ENCODE peak calls at places on chromosomes 16 and 17, in four cellular contexts. G, H, C and Y are unnamed samples.

GRCh38 chr16:20928774-20929411 is 28.3 kb downstream of the LYRM1 start:
- DNase-seq in H (peak), G (no peak), C (peak), Y (peak)

GRCh38 chr16:49920397-49920796 is 64.5 kb upstream of the ZNF423 start:
- DNase-seq in H (no peak), G (no peak), C (no peak), Y (no peak)

GRCh38 chr17:20852541-20853370 is 190.1 kb downstream of the USP22 start:
- DNase-seq in H (peak), G (peak), C (no peak), Y (peak)

GRCh38 chr17:17702370-17702769 is 21.1 kb downstream of the RAI1 start:
- DNase-seq in C (no peak), G (no peak), H (no peak), Y (no peak)

GRCh38 chr16:81478876-81479496 is 34.4 kb downstream of the CMIP start:
- DNase-seq in H (no peak), G (no peak), C (no peak), Y (no peak)

GRCh38 chr17:8611135-8611534 is 19.4 kb downstream of the MYH10 start:
- DNase-seq in G (no peak), C (peak), H (no peak), Y (no peak)

GRCh38 chr17:61314368-61315078 is 85.1 kb upstream of the TBX2 start:
- DNase-seq in H (peak), G (no peak), C (peak), Y (peak)

GRCh38 chr16:89565506-89566372 is 5.3 kb downstream of the RPL13 start:
- DNase-seq in H (peak), C (peak), G (peak), Y (peak)

GRCh38 chr17:46817151-46817900 is 1.2 kb downstream of the WNT3 start:
- DNase-seq in G (no peak), H (no peak), C (no peak), Y (no peak)

GRCh38 chr17:55264640-55265298 is at the start of gene HLF:
- DNase-seq in H (peak), C (peak), G (peak), Y (peak)

GRCh38 chr16:75252946-75253911 is 1.8 kb upstream of the BCAR1 start:
- DNase-seq in H (peak), C (peak), G (no peak), Y (peak)

GRCh38 chr16:28309811-28310311 is 17.5 kb downstream of the SBK1 start:
- DNase-seq in H (no peak), G (no peak), C (no peak), Y (no peak)

GRCh38 chr17:61427567-61427966 is 24.7 kb upstream of the TBX4 start:
- DNase-seq in C (no peak), G (no peak), H (no peak), Y (no peak)

GRCh38 chr16:75222271-75222783 is 3.5 kb downstream of the CTRB1 start:
- DNase-seq in C (no peak), H (no peak), G (no peak), Y (no peak)

GRCh38 chr17:34400301-34400931 is 37.4 kb upstream of the CCL1 start:
- DNase-seq in C (no peak), H (no peak), G (no peak), Y (no peak)

GRCh38 chr16:86572041-86572521 is 5.5 kb downstream of the FOXC2 start:
- DNase-seq in H (no peak), C (no peak), G (no peak), Y (no peak)

GRCh38 chr17:49928826-49929475 is 40.0 kb upstream of the DLX4 start:
- DNase-seq in H (peak), G (peak), C (peak), Y (no peak)

GRCh38 chr16:6692874-6693273 is 639.8 kb upstream of the RBFOX1 start:
- DNase-seq in G (no peak), H (no peak), C (no peak), Y (no peak)

GRCh38 chr17:28892024-28892423 is 5.5 kb downstream of the FLOT2 start:
- DNase-seq in C (no peak), G (no peak), H (no peak), Y (no peak)

GRCh38 chr17:3888343-3889171 is 4.3 kb downstream of the CAMKK1 start:
- DNase-seq in H (peak), C (peak), G (no peak), Y (peak)

GRCh38 chr17:57401556-57402488 is 145.5 kb downstream of the MSI2 start:
- DNase-seq in G (peak), H (no peak), C (no peak), Y (no peak)
- TF ChIP-seq CTCF in G (peak), H (no peak), C (no peak), Y (no peak)

GRCh38 chr16:3171181-3171854 is 16.7 kb upstream of the OR1F1 start:
- DNase-seq in G (no peak), C (no peak), H (no peak), Y (no peak)

GRCh38 chr16:3174618-3175148 is 13.3 kb upstream of the OR1F1 start:
- DNase-seq in G (no peak), H (no peak), C (no peak), Y (no peak)

GRCh38 chr16:3171855-3172593 is 16.0 kb upstream of the OR1F1 start:
- DNase-seq in H (peak), G (peak), C (peak), Y (no peak)

GRCh38 chr16:3175157-3176153 is 12.5 kb upstream of the OR1F1 start:
- DNase-seq in G (peak), H (no peak), C (peak), Y (no peak)

GRCh38 chr16:3173892-3174617 is 13.9 kb upstream of the OR1F1 start:
- DNase-seq in G (peak), H (no peak), C (no peak), Y (no peak)
- TF ChIP-seq CTCF in G (peak), H (peak), C (peak), Y (peak)

DNA sequence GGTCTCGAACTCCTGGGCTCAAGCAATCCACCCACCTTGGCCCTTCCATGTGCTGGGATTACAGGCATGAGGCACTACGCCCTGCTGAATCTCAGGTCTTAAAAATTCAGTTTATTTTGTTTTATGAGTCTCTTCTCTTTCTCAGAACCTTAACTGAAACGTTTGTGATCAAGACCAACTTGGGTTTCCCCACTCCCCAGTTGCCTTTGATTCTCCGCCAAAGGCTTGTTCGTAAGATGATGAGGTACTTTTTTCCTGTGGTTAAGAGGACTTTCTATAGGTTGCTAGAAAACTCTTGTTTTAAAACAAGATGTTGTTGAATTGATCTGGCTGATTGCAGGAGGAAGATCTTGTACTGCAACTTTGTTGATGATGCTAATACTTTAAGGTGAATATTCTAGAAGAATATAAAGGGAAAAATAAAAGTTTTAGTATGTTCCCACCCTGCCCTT is 11.7 kb downstream of the ABCC1 start:
- DNase-seq in H (peak), G (no peak), C (peak), Y (peak)
- TF ChIP-seq CTCF in H (no peak), G (no peak), C (no peak), Y (no peak)

GRCh38 chr17:32258383-32259121 is 7.1 kb upstream of the RHBDL3 start:
- DNase-seq in C (no peak), H (no peak), G (no peak), Y (no peak)

GRCh38 chr17:32256012-32256694 is 9.5 kb upstream of the RHBDL3 start:
- DNase-seq in G (no peak), C (no peak), H (peak), Y (peak)

GRCh38 chr17:32256695-32257013 is 9.0 kb upstream of the RHBDL3 start:
- DNase-seq in C (no peak), G (no peak), H (no peak), Y (no peak)

GRCh38 chr17:32249475-32249874 is 16.2 kb upstream of the RHBDL3 start:
- DNase-seq in G (no peak), H (no peak), C (no peak), Y (no peak)

GRCh38 chr17:32253117-32253611 is 12.5 kb upstream of the RHBDL3 start:
- DNase-seq in H (peak), C (peak), G (peak), Y (peak)
- TF ChIP-seq CTCF in H (peak), C (peak), G (peak), Y (peak)

GRCh38 chr17:38864636-38865398 is 5.0 kb upstream of the LASP1 start:
- DNase-seq in C (peak), H (no peak), G (peak), Y (peak)
- TF ChIP-seq CTCF in C (peak), H (peak), G (peak), Y (peak)

GRCh38 chr17:57730026-57730701 is 14.9 kb downstream of the CCDC182 start:
- DNase-seq in H (no peak), C (no peak), G (no peak), Y (no peak)
- TF ChIP-seq CTCF in H (no peak), C (no peak), G (no peak), Y (no peak)

DNA sequence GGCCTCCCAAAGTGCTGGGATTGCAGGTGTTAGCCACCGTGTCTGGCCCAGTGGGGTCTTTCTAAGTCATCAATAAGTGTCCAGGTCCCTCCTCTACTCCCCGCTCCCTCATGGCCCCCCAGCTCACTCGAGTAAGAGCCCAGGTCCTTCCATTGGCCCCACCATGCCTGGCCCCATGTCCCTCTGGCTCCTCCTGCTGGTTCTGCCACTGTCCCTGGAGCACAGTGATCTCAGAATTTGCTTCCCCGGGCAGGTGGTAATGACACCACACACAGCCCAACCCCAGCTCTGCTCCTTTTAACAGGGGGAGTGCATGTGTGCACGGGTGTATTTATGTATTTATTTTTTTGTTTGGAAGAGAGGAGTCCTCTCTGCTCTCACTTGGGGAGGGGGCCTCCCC is 19.6 kb downstream of the MGAT5B start:
- DNase-seq in C (no peak), G (no peak), H (no peak), Y (no peak)
- TF ChIP-seq CTCF in C (no peak), G (no peak), H (no peak), Y (peak)